ENCODE peak calls at places on chromosomes 4 and X, in four cellular contexts. One of them, this sample, is unnamed.

GRCh38 chr4:105186701-105187158 is 40.1 kb downstream of the TET2 start:
- DNase-seq in K562: no peak
- DNase-seq in HCT116: no peak
- DNase-seq in H1: no peak
- DNase-seq in this sample: no peak

GRCh38 chrX:94204524-94204923 is 530.5 kb downstream of the FAM133A start:
- DNase-seq in K562: no peak
- DNase-seq in HCT116: no peak
- DNase-seq in H1: no peak
- DNase-seq in this sample: no peak

GRCh38 chr4:185713731-185714130 is 98.3 kb downstream of the SORBS2 start:
- DNase-seq in K562: no peak
- DNase-seq in HCT116: no peak
- DNase-seq in H1: no peak
- DNase-seq in this sample: no peak

GRCh38 chr4:10773010-10773409 is 88.4 kb upstream of the CLNK start:
- DNase-seq in K562: no peak
- DNase-seq in HCT116: no peak
- DNase-seq in H1: no peak
- DNase-seq in this sample: no peak

GRCh38 chrX:63250253-63250868 is 100.8 kb downstream of the SPIN4 start:
- DNase-seq in K562: peak
- DNase-seq in HCT116: peak
- DNase-seq in H1: no peak
- DNase-seq in this sample: peak

GRCh38 chrX:151386838-151387459 is 10.1 kb upstream of the VMA21 start:
- DNase-seq in K562: no peak
- DNase-seq in HCT116: no peak
- DNase-seq in H1: no peak
- DNase-seq in this sample: no peak

GRCh38 chrX:112913807-112914206 is 73.2 kb upstream of the AMOT start:
- DNase-seq in K562: no peak
- DNase-seq in HCT116: no peak
- DNase-seq in H1: no peak
- DNase-seq in this sample: no peak

GRCh38 chr4:70634482-70634881 is 5.9 kb downstream of the ENAM start:
- DNase-seq in K562: no peak
- DNase-seq in HCT116: no peak
- DNase-seq in H1: no peak
- DNase-seq in this sample: no peak

GRCh38 chr4:149291463-149291862 is 524.2 kb downstream of the IQCM start:
- DNase-seq in K562: no peak
- DNase-seq in HCT116: no peak
- DNase-seq in H1: no peak
- DNase-seq in this sample: no peak

GRCh38 chrX:25144043-25144940 is 128.5 kb upstream of the ARX start:
- DNase-seq in K562: peak
- DNase-seq in HCT116: peak
- DNase-seq in H1: peak
- DNase-seq in this sample: peak

GRCh38 chr4:108130955-108131354 is 37.8 kb downstream of the LEF1 start:
- DNase-seq in K562: peak
- DNase-seq in HCT116: no peak
- DNase-seq in H1: no peak
- DNase-seq in this sample: no peak

GRCh38 chrX:106286053-106286650 is 118.0 kb downstream of the PWWP3B start:
- DNase-seq in K562: no peak
- DNase-seq in HCT116: peak
- DNase-seq in H1: no peak
- DNase-seq in this sample: no peak

GRCh38 chr4:8578717-8579116 is 1.5 kb upstream of the GPR78 start:
- DNase-seq in K562: no peak
- DNase-seq in HCT116: no peak
- DNase-seq in H1: no peak
- DNase-seq in this sample: no peak

GRCh38 chrX:10239611-10240064 is 82.9 kb downstream of the CLCN4 start:
- DNase-seq in K562: no peak
- DNase-seq in HCT116: no peak
- DNase-seq in H1: no peak
- DNase-seq in this sample: no peak

GRCh38 chrX:1386338-1387127 is 5.4 kb downstream of the SLC25A6 start:
- DNase-seq in K562: no peak
- DNase-seq in HCT116: no peak
- DNase-seq in H1: peak
- DNase-seq in this sample: no peak

GRCh38 chr4:122692641-122693520 is 39.6 kb upstream of the BBS12 start:
- DNase-seq in K562: no peak
- DNase-seq in HCT116: no peak
- DNase-seq in H1: no peak
- DNase-seq in this sample: no peak

GRCh38 chr4:141912831-141913230 is 276.4 kb downstream of the IL15 start:
- DNase-seq in K562: peak
- DNase-seq in HCT116: no peak
- DNase-seq in H1: no peak
- DNase-seq in this sample: no peak

GRCh38 chr4:25857403-25857802 is 5.4 kb downstream of the SEL1L3 start:
- DNase-seq in K562: no peak
- DNase-seq in HCT116: no peak
- DNase-seq in H1: no peak
- DNase-seq in this sample: no peak

GRCh38 chrX:64894454-64895038 is 81.7 kb downstream of the ZC4H2 start:
- DNase-seq in K562: peak
- DNase-seq in HCT116: peak
- DNase-seq in H1: peak
- DNase-seq in this sample: no peak

GRCh38 chrX:46251755-46252154 is 293.5 kb downstream of the ZNF674 start:
- DNase-seq in K562: no peak
- DNase-seq in HCT116: no peak
- DNase-seq in H1: no peak
- DNase-seq in this sample: no peak

GRCh38 chrX:125627676-125628075 is 308.0 kb downstream of the TEX13C start:
- DNase-seq in K562: no peak
- DNase-seq in HCT116: no peak
- DNase-seq in H1: no peak
- DNase-seq in this sample: no peak

GRCh38 chr4:137608085-137608484 is 75.8 kb upstream of the PCDH18 start:
- DNase-seq in K562: no peak
- DNase-seq in HCT116: no peak
- DNase-seq in H1: no peak
- DNase-seq in this sample: peak

GRCh38 chr4:19689511-19689910 is 562.2 kb upstream of the SLIT2 start:
- DNase-seq in K562: no peak
- DNase-seq in HCT116: no peak
- DNase-seq in H1: no peak
- DNase-seq in this sample: no peak

GRCh38 chr4:6546681-6547447 is 28.1 kb upstream of the MAN2B2 start:
- DNase-seq in K562: peak
- DNase-seq in HCT116: peak
- DNase-seq in H1: peak
- DNase-seq in this sample: peak

GRCh38 chr4:107215222-107215621 is 179.1 kb upstream of the DKK2 start:
- DNase-seq in K562: no peak
- DNase-seq in HCT116: no peak
- DNase-seq in H1: no peak
- DNase-seq in this sample: no peak

GRCh38 chrX:57977992-57978391 is 67.7 kb upstream of the ZXDA start:
- DNase-seq in K562: no peak
- DNase-seq in HCT116: no peak
- DNase-seq in H1: no peak
- DNase-seq in this sample: no peak

GRCh38 chr4:134276476-134276875 is 74.9 kb upstream of the PABPC4L start:
- DNase-seq in K562: no peak
- DNase-seq in HCT116: no peak
- DNase-seq in H1: no peak
- DNase-seq in this sample: no peak

GRCh38 chr4:113435893-113436292 is 325.6 kb downstream of the CAMK2D start:
- DNase-seq in K562: no peak
- DNase-seq in HCT116: peak
- DNase-seq in H1: no peak
- DNase-seq in this sample: no peak

DNA sequence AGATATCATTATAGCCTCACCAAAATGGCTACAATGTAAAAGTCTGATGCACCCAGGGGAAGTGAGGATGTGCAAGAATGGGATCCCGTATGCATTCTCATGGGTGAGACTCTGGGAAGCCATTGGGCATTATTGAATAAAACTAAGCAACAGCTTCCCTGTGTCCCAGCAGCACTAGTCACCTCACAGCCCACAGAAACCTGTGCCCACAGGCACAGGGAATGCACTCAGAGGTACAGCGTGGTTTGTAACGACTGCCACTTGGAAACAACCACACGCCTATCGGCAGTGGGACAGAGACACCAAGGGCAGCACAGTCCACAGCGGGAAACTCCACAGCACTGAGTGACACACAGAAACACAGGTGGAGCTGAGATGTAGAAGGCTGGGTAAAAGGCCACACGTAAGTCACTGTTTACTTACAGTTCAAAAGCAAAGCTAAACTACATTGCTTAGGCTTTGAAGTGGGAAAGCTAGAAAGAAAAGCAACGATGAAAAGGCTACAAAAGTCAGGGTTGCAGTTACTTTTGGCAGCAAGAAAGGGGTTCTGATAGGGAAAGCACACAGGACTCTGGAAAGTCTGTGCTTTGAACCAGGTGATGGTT is 69.2 kb downstream of the HAUS3 start:
- DNase-seq in K562: no peak
- DNase-seq in HCT116: no peak
- DNase-seq in H1: no peak
- DNase-seq in this sample: no peak
- TF ChIP-seq JUND in K562: no peak
- TF ChIP-seq JUND in HCT116: no peak
- TF ChIP-seq JUND in H1: no peak
- TF ChIP-seq JUND in this sample: no peak

GRCh38 chr4:146122398-146122797 is 53.1 kb upstream of the LSM6 start:
- DNase-seq in K562: no peak
- DNase-seq in HCT116: no peak
- DNase-seq in H1: no peak
- DNase-seq in this sample: no peak

GRCh38 chr4:146121757-146122156 is 53.8 kb upstream of the LSM6 start:
- DNase-seq in K562: no peak
- DNase-seq in HCT116: no peak
- DNase-seq in H1: no peak
- DNase-seq in this sample: no peak

GRCh38 chr4:146119845-146120404 is 55.6 kb upstream of the LSM6 start:
- DNase-seq in K562: no peak
- DNase-seq in HCT116: no peak
- DNase-seq in H1: no peak
- DNase-seq in this sample: no peak

GRCh38 chr4:146124023-146124680 is 51.4 kb upstream of the LSM6 start:
- DNase-seq in K562: no peak
- DNase-seq in HCT116: no peak
- DNase-seq in H1: peak
- DNase-seq in this sample: no peak

GRCh38 chr4:146123231-146123630 is 52.3 kb upstream of the LSM6 start:
- DNase-seq in K562: no peak
- DNase-seq in HCT116: no peak
- DNase-seq in H1: no peak
- DNase-seq in this sample: no peak
- TF ChIP-seq JUND in K562: no peak
- TF ChIP-seq JUND in HCT116: no peak
- TF ChIP-seq JUND in H1: no peak
- TF ChIP-seq JUND in this sample: no peak

GRCh38 chrX:48025561-48025960 is 18.8 kb downstream of the SPACA5 start:
- DNase-seq in K562: peak
- DNase-seq in HCT116: peak
- DNase-seq in H1: peak
- DNase-seq in this sample: no peak

GRCh38 chrX:48022740-48023139 is 16.0 kb downstream of the SPACA5 start:
- DNase-seq in K562: no peak
- DNase-seq in HCT116: no peak
- DNase-seq in H1: no peak
- DNase-seq in this sample: no peak

GRCh38 chrX:48030237-48030636 is 23.4 kb downstream of the SPACA5 start:
- DNase-seq in K562: no peak
- DNase-seq in HCT116: no peak
- DNase-seq in H1: no peak
- DNase-seq in this sample: no peak

GRCh38 chrX:48022100-48022499 is 15.3 kb downstream of the SPACA5 start:
- DNase-seq in K562: no peak
- DNase-seq in HCT116: no peak
- DNase-seq in H1: no peak
- DNase-seq in this sample: no peak

DNA sequence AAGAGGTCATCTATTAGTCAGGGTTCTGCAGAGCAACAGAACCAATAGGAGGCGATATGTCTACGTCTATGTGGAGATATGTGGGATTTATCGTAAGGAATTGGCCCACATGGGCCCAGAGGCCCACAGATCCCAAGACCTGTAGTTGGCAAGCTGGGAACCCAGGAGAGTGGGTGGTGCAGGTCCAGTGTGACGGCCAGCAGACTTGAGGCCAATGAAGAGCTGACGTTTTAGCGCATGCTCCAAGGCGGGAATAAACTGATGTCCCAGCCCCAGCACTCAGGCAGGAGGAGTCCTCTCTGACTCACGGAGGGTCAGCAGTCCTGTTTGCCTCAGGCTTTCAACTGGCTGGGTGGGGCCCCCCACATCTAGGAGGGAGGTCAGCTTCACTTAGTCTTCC is 21.3 kb downstream of the SPACA5 start:
- DNase-seq in K562: no peak
- DNase-seq in HCT116: no peak
- DNase-seq in H1: no peak
- DNase-seq in this sample: no peak
- TF ChIP-seq JUND in K562: no peak
- TF ChIP-seq JUND in HCT116: no peak
- TF ChIP-seq JUND in H1: no peak
- TF ChIP-seq JUND in this sample: no peak

GRCh38 chrX:23387826-23388225 is 53.2 kb downstream of the PTCHD1 start:
- DNase-seq in K562: no peak
- DNase-seq in HCT116: no peak
- DNase-seq in H1: no peak
- DNase-seq in this sample: no peak
- TF ChIP-seq JUND in K562: no peak
- TF ChIP-seq JUND in HCT116: no peak
- TF ChIP-seq JUND in H1: no peak
- TF ChIP-seq JUND in this sample: no peak